ENCODE peak calls at places on chromosomes 12 and 14, in seven cellular contexts. One of them, this sample, is unnamed.
A peak's percentile ranks its signal among the peaks of the same experiment; 100 is the strongest.

GRCh38 chr12:53659011-53659551 is 16.8 kb downstream of the ATP5MC2 start:
- DNase-seq in foreskin fibroblast: peak; percentile 89
- DNase-seq in kidney: no peak
- DNase-seq in A549: peak; percentile 81
- DNase-seq in B cell: no peak
- DNase-seq in germinal center: no peak
- DNase-seq in NCI-H345: peak; percentile 76
- DNase-seq in this sample: no peak

GRCh38 chr14:102508774-102509743 is 517 bp downstream of the ANKRD9 start:
- DNase-seq in NCI-H345: no peak
- DNase-seq in germinal center: peak; percentile 37
- DNase-seq in kidney: peak; percentile 88
- DNase-seq in foreskin fibroblast: peak; percentile 79
- DNase-seq in A549: peak; percentile 40
- DNase-seq in B cell: peak; percentile 49
- DNase-seq in this sample: no peak

GRCh38 chr12:19273482-19274330 is 144.2 kb downstream of the PLEKHA5 start:
- DNase-seq in foreskin fibroblast: peak; percentile 96
- DNase-seq in A549: peak; percentile 79
- DNase-seq in B cell: no peak
- DNase-seq in kidney: peak; percentile 89
- DNase-seq in germinal center: no peak
- DNase-seq in NCI-H345: peak; percentile 80
- DNase-seq in this sample: peak; percentile 22

GRCh38 chr14:69999246-69999645 is 120.0 kb downstream of the SMOC1 start:
- DNase-seq in germinal center: no peak
- DNase-seq in kidney: peak; percentile 82
- DNase-seq in B cell: no peak
- DNase-seq in NCI-H345: no peak
- DNase-seq in A549: peak; percentile 95
- DNase-seq in foreskin fibroblast: no peak
- DNase-seq in this sample: no peak

GRCh38 chr14:100609941-100610391 is 22.7 kb upstream of the BEGAIN start:
- DNase-seq in NCI-H345: no peak
- DNase-seq in kidney: no peak
- DNase-seq in B cell: no peak
- DNase-seq in A549: no peak
- DNase-seq in germinal center: no peak
- DNase-seq in foreskin fibroblast: no peak
- DNase-seq in this sample: no peak

GRCh38 chr12:16844875-16845274 is 238.9 kb upstream of the LMO3 start:
- DNase-seq in germinal center: no peak
- DNase-seq in foreskin fibroblast: no peak
- DNase-seq in kidney: no peak
- DNase-seq in NCI-H345: no peak
- DNase-seq in A549: peak; percentile 10
- DNase-seq in B cell: no peak
- DNase-seq in this sample: no peak

GRCh38 chr14:22668417-22668816 is 24.3 kb upstream of the OR6J1 start:
- DNase-seq in kidney: no peak
- DNase-seq in A549: peak; percentile 24
- DNase-seq in B cell: no peak
- DNase-seq in NCI-H345: no peak
- DNase-seq in foreskin fibroblast: peak; percentile 76
- DNase-seq in germinal center: no peak
- DNase-seq in this sample: no peak

GRCh38 chr14:24094839-24095195 is 706 bp downstream of the PCK2 start:
- DNase-seq in germinal center: no peak
- DNase-seq in foreskin fibroblast: no peak
- DNase-seq in kidney: peak; percentile 80
- DNase-seq in A549: no peak
- DNase-seq in NCI-H345: no peak
- DNase-seq in B cell: no peak
- DNase-seq in this sample: no peak

GRCh38 chr14:97306785-97307246 is 509.6 kb downstream of the VRK1 start:
- DNase-seq in kidney: no peak
- DNase-seq in B cell: no peak
- DNase-seq in foreskin fibroblast: no peak
- DNase-seq in NCI-H345: no peak
- DNase-seq in germinal center: no peak
- DNase-seq in A549: no peak
- DNase-seq in this sample: no peak

GRCh38 chr12:70571029-70571428 is 66.2 kb downstream of the PTPRB start:
- DNase-seq in B cell: no peak
- DNase-seq in germinal center: no peak
- DNase-seq in A549: no peak
- DNase-seq in kidney: no peak
- DNase-seq in NCI-H345: no peak
- DNase-seq in foreskin fibroblast: no peak
- DNase-seq in this sample: no peak

GRCh38 chr14:68487805-68488590 is 304.9 kb downstream of the ZFP36L1 start:
- DNase-seq in foreskin fibroblast: peak; percentile 39
- DNase-seq in kidney: no peak
- DNase-seq in A549: peak; percentile 66
- DNase-seq in NCI-H345: no peak
- DNase-seq in B cell: no peak
- DNase-seq in germinal center: no peak
- DNase-seq in this sample: no peak

GRCh38 chr12:19208456-19208855 is 78.9 kb downstream of the PLEKHA5 start:
- DNase-seq in A549: no peak
- DNase-seq in germinal center: no peak
- DNase-seq in NCI-H345: no peak
- DNase-seq in B cell: no peak
- DNase-seq in kidney: no peak
- DNase-seq in foreskin fibroblast: peak; percentile 41
- DNase-seq in this sample: no peak

GRCh38 chr12:104303538-104304151 is at the start of gene EID3:
- DNase-seq in kidney: peak; percentile 97
- DNase-seq in germinal center: peak; percentile 94
- DNase-seq in B cell: peak; percentile 87
- DNase-seq in foreskin fibroblast: peak; percentile 96
- DNase-seq in NCI-H345: no peak
- DNase-seq in A549: peak; percentile 90
- DNase-seq in this sample: peak; percentile 84

GRCh38 chr12:47079365-47079893 is at the start of gene PCED1B:
- DNase-seq in kidney: peak; percentile 93
- DNase-seq in NCI-H345: peak; percentile 15
- DNase-seq in A549: peak; percentile 76
- DNase-seq in germinal center: peak; percentile 68
- DNase-seq in B cell: peak; percentile 65
- DNase-seq in foreskin fibroblast: peak; percentile 88
- DNase-seq in this sample: peak; percentile 46

GRCh38 chr14:58783801-58784511 is 146.2 kb downstream of the DACT1 start:
- DNase-seq in kidney: no peak
- DNase-seq in foreskin fibroblast: peak; percentile 37
- DNase-seq in A549: no peak
- DNase-seq in B cell: no peak
- DNase-seq in NCI-H345: no peak
- DNase-seq in germinal center: no peak
- DNase-seq in this sample: no peak

GRCh38 chr12:133156125-133156690 is 25.1 kb upstream of the ZNF268 start:
- DNase-seq in A549: peak; percentile 17
- DNase-seq in kidney: no peak
- DNase-seq in foreskin fibroblast: no peak
- DNase-seq in germinal center: no peak
- DNase-seq in NCI-H345: no peak
- DNase-seq in B cell: no peak
- DNase-seq in this sample: no peak

GRCh38 chr12:64716839-64717455 is 42.3 kb downstream of the GNS start:
- DNase-seq in kidney: no peak
- DNase-seq in NCI-H345: no peak
- DNase-seq in A549: no peak
- DNase-seq in germinal center: no peak
- DNase-seq in B cell: no peak
- DNase-seq in foreskin fibroblast: no peak
- DNase-seq in this sample: no peak

GRCh38 chr12:129049917-129050316 is 196.6 kb downstream of the GLT1D1 start:
- DNase-seq in B cell: no peak
- DNase-seq in kidney: no peak
- DNase-seq in foreskin fibroblast: no peak
- DNase-seq in germinal center: no peak
- DNase-seq in NCI-H345: no peak
- DNase-seq in A549: no peak
- DNase-seq in this sample: no peak

GRCh38 chr12:113838896-113839295 is 127.2 kb downstream of the RBM19 start:
- DNase-seq in foreskin fibroblast: no peak
- DNase-seq in NCI-H345: no peak
- DNase-seq in B cell: no peak
- DNase-seq in A549: no peak
- DNase-seq in germinal center: no peak
- DNase-seq in kidney: no peak
- DNase-seq in this sample: no peak

GRCh38 chr14:55731881-55732498 is 152.0 kb downstream of the KTN1 start:
- DNase-seq in NCI-H345: peak; percentile 29
- DNase-seq in B cell: no peak
- DNase-seq in foreskin fibroblast: peak; percentile 58
- DNase-seq in germinal center: peak; percentile 10
- DNase-seq in A549: no peak
- DNase-seq in kidney: no peak
- DNase-seq in this sample: peak; percentile 24

GRCh38 chr12:125124320-125124966 is 59.2 kb downstream of the AACS start:
- DNase-seq in kidney: no peak
- DNase-seq in A549: no peak
- DNase-seq in foreskin fibroblast: no peak
- DNase-seq in NCI-H345: no peak
- DNase-seq in germinal center: no peak
- DNase-seq in B cell: no peak
- DNase-seq in this sample: no peak

GRCh38 chr12:56362130-56363059 is at the start of gene APOF:
- DNase-seq in foreskin fibroblast: no peak
- DNase-seq in B cell: no peak
- DNase-seq in germinal center: no peak
- DNase-seq in NCI-H345: no peak
- DNase-seq in A549: no peak
- DNase-seq in kidney: no peak
- DNase-seq in this sample: no peak

GRCh38 chr14:26896447-26896846 is 298.6 kb upstream of the NOVA1 start:
- DNase-seq in kidney: no peak
- DNase-seq in germinal center: no peak
- DNase-seq in foreskin fibroblast: peak; percentile 82
- DNase-seq in NCI-H345: no peak
- DNase-seq in B cell: no peak
- DNase-seq in A549: no peak
- DNase-seq in this sample: no peak

GRCh38 chr12:79360269-79360668 is 330.5 kb downstream of the PAWR start:
- DNase-seq in B cell: no peak
- DNase-seq in kidney: no peak
- DNase-seq in germinal center: no peak
- DNase-seq in foreskin fibroblast: no peak
- DNase-seq in NCI-H345: peak; percentile 43
- DNase-seq in A549: no peak
- DNase-seq in this sample: no peak

GRCh38 chr14:21498540-21499526 is 12.3 kb downstream of the METTL3 start:
- DNase-seq in A549: peak; percentile 59
- DNase-seq in kidney: no peak
- DNase-seq in B cell: no peak
- DNase-seq in germinal center: peak; percentile 44
- DNase-seq in foreskin fibroblast: peak; percentile 73
- DNase-seq in NCI-H345: peak; percentile 62
- DNase-seq in this sample: no peak

GRCh38 chr12:6700646-6701051 is at the start of gene PIANP:
- DNase-seq in kidney: peak; percentile 73
- DNase-seq in NCI-H345: peak; percentile 37
- DNase-seq in foreskin fibroblast: peak; percentile 76
- DNase-seq in B cell: no peak
- DNase-seq in germinal center: peak; percentile 55
- DNase-seq in A549: no peak
- DNase-seq in this sample: no peak